ENCODE peak calls at places on chromosomes 1 and 21, in seven cellular contexts. One of them, this sample, is unnamed.

GRCh38 chr1:204477036-204477740 is 17.4 kb downstream of the PIK3C2B start:
- DNase-seq in OCI-LY7: no peak
- DNase-seq in WTC11: no peak
- DNase-seq in fibroblast of lung: no peak
- DNase-seq in neural progenitor cell: no peak
- DNase-seq in pancreas: no peak
- DNase-seq in adrenal gland: no peak
- DNase-seq in this sample: peak

GRCh38 chr21:46189959-46190490 is 5.8 kb upstream of the SPATC1L start:
- DNase-seq in OCI-LY7: no peak
- DNase-seq in WTC11: no peak
- DNase-seq in fibroblast of lung: no peak
- DNase-seq in neural progenitor cell: no peak
- DNase-seq in pancreas: no peak
- DNase-seq in adrenal gland: peak
- DNase-seq in this sample: no peak

GRCh38 chr1:55309053-55309452 is 93.9 kb upstream of the USP24 start:
- DNase-seq in OCI-LY7: no peak
- DNase-seq in WTC11: no peak
- DNase-seq in fibroblast of lung: peak
- DNase-seq in neural progenitor cell: no peak
- DNase-seq in pancreas: no peak
- DNase-seq in adrenal gland: no peak
- DNase-seq in this sample: no peak

GRCh38 chr1:234605983-234606730 is 3.8 kb downstream of the IRF2BP2 start:
- DNase-seq in OCI-LY7: peak
- DNase-seq in WTC11: no peak
- DNase-seq in fibroblast of lung: peak
- DNase-seq in neural progenitor cell: no peak
- DNase-seq in pancreas: no peak
- DNase-seq in adrenal gland: peak
- DNase-seq in this sample: no peak

GRCh38 chr1:32647308-32648134 is 2.8 kb downstream of the ZBTB8OS start:
- DNase-seq in OCI-LY7: peak
- DNase-seq in WTC11: no peak
- DNase-seq in fibroblast of lung: no peak
- DNase-seq in neural progenitor cell: no peak
- DNase-seq in pancreas: no peak
- DNase-seq in adrenal gland: no peak
- DNase-seq in this sample: no peak

GRCh38 chr1:168435439-168435838 is 108.4 kb downstream of the XCL2 start:
- DNase-seq in OCI-LY7: no peak
- DNase-seq in WTC11: no peak
- DNase-seq in fibroblast of lung: no peak
- DNase-seq in neural progenitor cell: no peak
- DNase-seq in pancreas: no peak
- DNase-seq in adrenal gland: no peak
- DNase-seq in this sample: no peak

GRCh38 chr1:19814244-19814661 is 830 bp downstream of the RNF186 start:
- DNase-seq in OCI-LY7: no peak
- DNase-seq in WTC11: no peak
- DNase-seq in fibroblast of lung: no peak
- DNase-seq in neural progenitor cell: no peak
- DNase-seq in pancreas: no peak
- DNase-seq in adrenal gland: no peak
- DNase-seq in this sample: no peak

GRCh38 chr1:1240822-1241587 is 5.5 kb downstream of the C1QTNF12 start:
- DNase-seq in OCI-LY7: no peak
- DNase-seq in WTC11: no peak
- DNase-seq in fibroblast of lung: peak
- DNase-seq in neural progenitor cell: no peak
- DNase-seq in pancreas: peak
- DNase-seq in adrenal gland: no peak
- DNase-seq in this sample: no peak

GRCh38 chr1:1959840-1960479 is 40.9 kb upstream of the TMEM52 start:
- DNase-seq in OCI-LY7: peak
- DNase-seq in WTC11: peak
- DNase-seq in fibroblast of lung: peak
- DNase-seq in neural progenitor cell: peak
- DNase-seq in pancreas: peak
- DNase-seq in adrenal gland: peak
- DNase-seq in this sample: peak

GRCh38 chr1:169858467-169858866 is 35.2 kb downstream of the SCYL3 start:
- DNase-seq in OCI-LY7: no peak
- DNase-seq in WTC11: no peak
- DNase-seq in fibroblast of lung: peak
- DNase-seq in neural progenitor cell: no peak
- DNase-seq in pancreas: no peak
- DNase-seq in adrenal gland: no peak
- DNase-seq in this sample: no peak

GRCh38 chr21:15436031-15436430 is 293.8 kb upstream of the USP25 start:
- DNase-seq in OCI-LY7: no peak
- DNase-seq in WTC11: no peak
- DNase-seq in fibroblast of lung: no peak
- DNase-seq in neural progenitor cell: no peak
- DNase-seq in pancreas: no peak
- DNase-seq in adrenal gland: no peak
- DNase-seq in this sample: no peak

GRCh38 chr1:78143673-78144072 is 97.9 kb downstream of the GIPC2 start:
- DNase-seq in OCI-LY7: no peak
- DNase-seq in WTC11: no peak
- DNase-seq in fibroblast of lung: no peak
- DNase-seq in neural progenitor cell: no peak
- DNase-seq in pancreas: no peak
- DNase-seq in adrenal gland: no peak
- DNase-seq in this sample: no peak

GRCh38 chr1:207898260-207898659 is 12.7 kb downstream of the CD34 start:
- DNase-seq in OCI-LY7: no peak
- DNase-seq in WTC11: no peak
- DNase-seq in fibroblast of lung: no peak
- DNase-seq in neural progenitor cell: no peak
- DNase-seq in pancreas: no peak
- DNase-seq in adrenal gland: no peak
- DNase-seq in this sample: no peak

GRCh38 chr1:3869751-3870301 is 12.6 kb downstream of the DFFB start:
- DNase-seq in OCI-LY7: no peak
- DNase-seq in WTC11: no peak
- DNase-seq in fibroblast of lung: no peak
- DNase-seq in neural progenitor cell: peak
- DNase-seq in pancreas: no peak
- DNase-seq in adrenal gland: no peak
- DNase-seq in this sample: no peak
- TF ChIP-seq CTCF in OCI-LY7: no peak
- TF ChIP-seq CTCF in WTC11: no peak
- TF ChIP-seq CTCF in fibroblast of lung: no peak
- TF ChIP-seq CTCF in neural progenitor cell: no peak
- TF ChIP-seq CTCF in pancreas: no peak
- TF ChIP-seq CTCF in adrenal gland: no peak
- TF ChIP-seq CTCF in this sample: no peak

DNA sequence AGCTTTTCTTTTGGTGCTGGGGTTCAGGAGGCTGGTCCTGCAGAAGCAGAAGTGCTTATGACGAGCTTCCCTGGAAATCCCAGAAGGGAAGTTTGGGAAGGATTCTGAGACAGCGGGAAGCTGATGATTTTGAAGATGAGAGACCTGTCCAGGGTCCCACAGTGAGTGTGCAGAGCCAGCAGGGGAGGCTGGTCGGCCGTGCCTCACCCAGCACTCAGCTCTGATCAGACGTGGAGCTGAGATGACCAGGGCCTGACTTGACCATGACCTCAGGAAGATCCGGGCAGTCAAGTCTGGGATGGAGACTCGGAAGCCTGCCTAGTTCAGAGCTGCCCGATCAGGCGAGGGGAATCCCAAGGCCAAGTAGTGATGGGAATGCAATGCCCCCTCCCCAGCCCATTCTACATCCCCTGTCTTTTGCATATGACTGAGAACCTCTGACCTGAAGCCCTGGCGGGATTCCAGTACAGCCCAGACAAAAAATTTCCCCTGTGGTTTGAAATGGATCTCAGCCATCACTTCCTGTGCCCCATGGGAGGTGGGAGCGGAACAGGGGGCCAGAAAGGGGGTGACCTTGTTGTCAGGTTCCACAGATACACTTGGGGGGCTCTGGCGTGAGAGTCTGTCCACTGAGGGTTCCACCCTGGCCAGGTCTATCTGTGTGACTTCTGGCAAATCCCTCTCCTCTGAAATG is 96.8 kb upstream of the RUNX3 start:
- DNase-seq in OCI-LY7: no peak
- DNase-seq in WTC11: no peak
- DNase-seq in fibroblast of lung: no peak
- DNase-seq in neural progenitor cell: no peak
- DNase-seq in pancreas: no peak
- DNase-seq in adrenal gland: no peak
- DNase-seq in this sample: no peak
- TF ChIP-seq CTCF in OCI-LY7: no peak
- TF ChIP-seq CTCF in WTC11: no peak
- TF ChIP-seq CTCF in fibroblast of lung: no peak
- TF ChIP-seq CTCF in neural progenitor cell: no peak
- TF ChIP-seq CTCF in pancreas: no peak
- TF ChIP-seq CTCF in adrenal gland: no peak
- TF ChIP-seq CTCF in this sample: peak

DNA sequence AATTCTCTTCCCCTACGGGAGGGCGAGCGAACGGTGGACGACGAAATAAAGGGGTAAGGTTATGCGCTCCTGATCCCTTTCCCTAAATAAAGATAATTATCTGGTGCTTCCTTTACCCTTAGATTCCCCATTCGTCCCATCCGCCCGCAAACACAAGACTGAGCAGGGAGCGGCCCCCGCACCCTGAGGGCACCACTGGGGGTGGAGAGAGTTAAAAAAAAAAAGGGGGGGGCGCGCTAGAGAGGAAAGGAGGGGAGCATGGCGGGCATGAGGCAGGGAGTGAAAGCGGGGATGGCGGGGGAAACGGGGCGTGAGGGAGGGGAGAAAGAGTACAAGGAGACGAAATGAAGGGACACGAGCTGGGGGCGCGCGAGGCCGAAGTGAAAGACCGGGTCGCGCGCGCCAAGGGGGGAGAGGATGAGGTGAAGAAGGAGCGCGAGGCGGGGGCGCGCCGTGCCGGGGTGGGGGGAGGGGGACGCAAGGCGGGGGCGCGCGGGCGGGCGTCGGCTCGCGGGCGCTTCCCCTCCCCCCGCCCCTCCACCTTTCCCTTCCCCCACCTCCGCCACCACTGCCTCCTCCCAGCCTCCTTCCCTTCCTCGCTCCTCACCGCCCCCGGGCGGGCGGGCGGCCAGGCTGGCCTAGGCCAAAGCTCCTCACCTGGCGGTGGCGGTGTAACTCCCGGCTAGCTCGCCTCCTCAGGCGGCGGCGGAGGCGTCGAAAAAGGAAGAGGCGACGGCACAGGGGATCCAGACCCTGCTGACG is 515 bp downstream of the GATAD2B start:
- DNase-seq in OCI-LY7: peak
- DNase-seq in WTC11: peak
- DNase-seq in fibroblast of lung: no peak
- DNase-seq in neural progenitor cell: peak
- DNase-seq in pancreas: no peak
- DNase-seq in adrenal gland: peak
- DNase-seq in this sample: no peak
- TF ChIP-seq CTCF in OCI-LY7: peak
- TF ChIP-seq CTCF in WTC11: no peak
- TF ChIP-seq CTCF in fibroblast of lung: no peak
- TF ChIP-seq CTCF in neural progenitor cell: peak
- TF ChIP-seq CTCF in pancreas: no peak
- TF ChIP-seq CTCF in adrenal gland: no peak
- TF ChIP-seq CTCF in this sample: peak

DNA sequence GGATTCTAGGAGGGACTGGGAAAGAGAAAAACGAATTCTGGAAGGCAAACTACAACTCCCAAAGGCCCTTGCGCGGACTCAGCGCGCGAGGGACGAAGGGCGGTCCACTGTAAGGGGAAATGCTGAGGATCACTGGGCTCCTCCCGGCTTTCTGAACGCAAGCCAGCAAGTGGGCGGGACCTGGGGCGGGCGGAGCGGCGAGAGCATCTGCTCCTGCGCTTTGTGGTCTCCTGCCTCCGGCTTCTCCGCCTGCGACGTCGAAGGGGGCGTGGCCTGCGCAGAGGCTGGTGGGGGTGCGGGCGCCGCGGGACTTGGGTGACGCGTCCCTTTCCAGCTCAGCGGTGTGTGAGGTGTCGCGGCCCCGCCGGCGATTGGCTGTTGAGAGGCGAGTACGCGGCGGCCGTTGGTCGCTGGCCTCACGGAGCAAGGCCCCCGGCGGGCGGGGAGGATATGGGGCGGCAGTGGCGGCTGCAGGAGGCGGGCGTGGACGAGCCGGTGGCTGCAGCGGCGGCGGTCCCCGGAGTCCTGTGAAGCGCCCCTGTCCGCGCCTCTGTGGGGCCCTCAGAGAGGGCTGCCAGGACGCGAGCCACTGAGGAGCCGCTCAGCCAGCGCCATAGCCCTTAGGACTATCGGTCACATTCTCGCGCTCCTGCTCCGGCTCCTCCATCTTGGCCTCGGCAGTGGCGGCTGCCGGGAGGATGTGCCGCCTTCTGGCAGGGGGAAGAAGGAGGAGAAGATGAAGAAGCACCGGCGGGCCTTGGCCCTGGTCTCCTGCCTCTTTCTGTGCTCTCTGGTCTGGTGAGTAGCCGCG is at the start of gene SUCO:
- DNase-seq in OCI-LY7: peak
- DNase-seq in WTC11: peak
- DNase-seq in fibroblast of lung: peak
- DNase-seq in neural progenitor cell: peak
- DNase-seq in pancreas: peak
- DNase-seq in adrenal gland: peak
- DNase-seq in this sample: peak
- TF ChIP-seq CTCF in OCI-LY7: no peak
- TF ChIP-seq CTCF in WTC11: no peak
- TF ChIP-seq CTCF in fibroblast of lung: no peak
- TF ChIP-seq CTCF in neural progenitor cell: peak
- TF ChIP-seq CTCF in pancreas: no peak
- TF ChIP-seq CTCF in adrenal gland: peak
- TF ChIP-seq CTCF in this sample: no peak

This sample was measured in GM13976.